ENCODE peak calls at places on chromosomes 4 and X, in six cellular contexts. E, M, K, Q, S and H are unnamed samples. For H3K36me3, the result is how much of the 10 kb centered on the place peaks cover.

GRCh38 chr4:147019061-147019460 is 73.4 kb upstream of the TTC29 start:
- DNase-seq in S (peak), Q (no peak), E (peak), M (peak), K (peak), H (peak)

GRCh38 chr4:118823471-118823870 is 12.5 kb downstream of the SEC24D start:
- DNase-seq in M (no peak), Q (no peak), E (peak), S (no peak), K (peak), H (peak)

GRCh38 chrX:56763556-56764152 is 34.6 kb downstream of the NBDY start:
- DNase-seq in S (peak), K (peak), Q (no peak), E (no peak), M (peak), H (no peak)

GRCh38 chrX:65578346-65578745 is 43.8 kb upstream of the LAS1L start:
- DNase-seq in S (no peak), M (no peak), Q (no peak), K (no peak), E (no peak), H (no peak)

GRCh38 chr4:1378559-1379231 is 27.5 kb downstream of the NKX1-1 start:
- DNase-seq in S (no peak), Q (no peak), M (no peak), E (no peak), K (no peak), H (no peak)

GRCh38 chr4:110663738-110664444 is 41.0 kb upstream of the PITX2 start:
- DNase-seq in M (no peak), K (no peak), Q (no peak), E (no peak), S (no peak), H (no peak)

GRCh38 chrX:130109429-130110378 is 593 bp downstream of the ELF4 start:
- DNase-seq in E (no peak), Q (no peak), S (no peak), K (no peak), M (no peak), H (no peak)

GRCh38 chrX:105837227-105837626 is 14.9 kb downstream of the NRK start:
- DNase-seq in S (peak), K (no peak), Q (no peak), M (peak), E (no peak), H (peak)

GRCh38 chr4:165464813-165465381 is 86.1 kb downstream of the CPE start:
- DNase-seq in M (no peak), Q (no peak), S (no peak), K (no peak), E (no peak), H (no peak)

GRCh38 chr4:42588909-42589308 is 68.0 kb downstream of the ATP8A1 start:
- DNase-seq in S (no peak), K (no peak), E (no peak), Q (no peak), M (no peak), H (no peak)

GRCh38 chr4:80266267-80266901 is at the start of gene FGF5:
- DNase-seq in Q (no peak), M (peak), K (no peak), E (no peak), S (no peak), H (peak)

GRCh38 chr4:106587558-106587957 is 219.0 kb upstream of the GIMD1 start:
- DNase-seq in M (no peak), E (no peak), S (no peak), K (no peak), Q (no peak), H (no peak)

GRCh38 chr4:73777612-73778011 is 37.2 kb downstream of the CXCL8 start:
- DNase-seq in S (no peak), K (no peak), M (no peak), E (no peak), Q (no peak), H (no peak)

GRCh38 chr4:111492501-111492900 is 652.8 kb upstream of the FAM241A start:
- DNase-seq in E (no peak), S (no peak), K (no peak), Q (no peak), M (no peak), H (no peak)

GRCh38 chr4:142158980-142159379 is 522.6 kb downstream of the IL15 start:
- DNase-seq in S (no peak), Q (no peak), K (no peak), E (no peak), M (no peak), H (no peak)

GRCh38 chr4:22897520-22898108 is 204.9 kb downstream of the GBA3 start:
- DNase-seq in E (peak), Q (no peak), K (peak), M (no peak), S (peak), H (no peak)

GRCh38 chrX:129654652-129655546 is at the start of gene APLN:
- DNase-seq in S (peak), M (peak), E (no peak), K (peak), Q (no peak), H (no peak)

GRCh38 chr4:105784761-105785160 is 76.2 kb downstream of the GSTCD start:
- DNase-seq in E (no peak), Q (no peak), K (no peak), S (no peak), M (no peak), H (no peak)

GRCh38 chrX:40581333-40581910 is 652 bp downstream of the ATP6AP2 start:
- DNase-seq in M (no peak), E (no peak), K (no peak), Q (no peak), S (no peak), H (no peak)

GRCh38 chrX:302975-303374 is 15.6 kb downstream of the GTPBP6 start:
- DNase-seq in Q (no peak), S (no peak), E (no peak), M (no peak), K (no peak), H (no peak)
- H3K36me3 ChIP-seq in Q (under half), S (under half), E (under half), M (under half), K (half or more), H (under half)

GRCh38 chr4:75126058-75126457 is 193.1 kb downstream of the PARM1 start:
- DNase-seq in K (no peak), S (no peak), Q (no peak), M (no peak), E (peak), H (no peak)
- H3K4me3 ChIP-seq in K (no peak), S (no peak), Q (no peak), M (no peak), E (peak), H (no peak)

GRCh38 chrX:46545111-46546005 is at the start of gene ZNF674:
- DNase-seq in K (peak), Q (peak), M (peak), E (peak), S (peak), H (peak)
- TF ChIP-seq POLR2A in K (no peak), Q (peak), M (peak), E (peak), S (no peak), H (peak)

GRCh38 chrX:2715066-2715600 is 24.0 kb downstream of the CD99 start:
- DNase-seq in Q (no peak), E (no peak), S (no peak), K (no peak), M (no peak), H (no peak)
- H3K36me3 ChIP-seq in Q (under half), E (under half), S (under half), K (half or more), M (under half), H (under half)

GRCh38 chrX:88881536-88881935 is 134.5 kb downstream of the CPXCR1 start:
- DNase-seq in K (no peak), Q (no peak), S (no peak), E (no peak), M (no peak), H (no peak)

GRCh38 chrX:88883205-88883604 is 136.2 kb downstream of the CPXCR1 start:
- DNase-seq in M (no peak), K (no peak), E (no peak), Q (no peak), S (no peak), H (no peak)

DNA sequence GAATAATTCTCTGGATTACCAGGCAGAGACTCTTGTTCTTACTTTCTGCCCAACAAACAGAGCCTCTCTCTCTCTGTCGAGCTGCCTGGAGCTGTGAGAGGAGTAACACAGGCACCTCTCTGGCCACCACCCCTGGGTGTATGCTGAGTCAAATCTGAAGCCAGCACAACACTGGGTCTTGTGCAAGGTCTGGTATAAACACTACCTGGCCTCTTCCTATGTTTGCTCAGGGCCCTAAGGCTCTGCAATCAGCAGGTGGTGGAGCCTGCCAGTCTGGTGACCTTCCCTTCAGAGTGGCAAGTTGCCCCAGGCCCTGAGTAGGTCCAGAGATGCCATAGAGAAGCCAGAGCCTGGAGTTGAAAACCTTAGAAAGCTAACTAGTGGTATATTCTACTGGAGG is 139.9 kb downstream of the CPXCR1 start:
- DNase-seq in M (no peak), Q (no peak), E (no peak), K (peak), S (no peak), H (no peak)
- H3K4me3 ChIP-seq in M (no peak), Q (no peak), E (no peak), K (no peak), S (no peak), H (no peak)

GRCh38 chr4:83082777-83083176 is 31.8 kb downstream of the PLAC8 start:
- DNase-seq in M (no peak), S (no peak), Q (no peak), K (peak), E (no peak), H (no peak)

GRCh38 chr4:83089759-83090158 is 24.8 kb downstream of the PLAC8 start:
- DNase-seq in Q (no peak), K (no peak), E (no peak), S (no peak), M (no peak), H (no peak)

DNA sequence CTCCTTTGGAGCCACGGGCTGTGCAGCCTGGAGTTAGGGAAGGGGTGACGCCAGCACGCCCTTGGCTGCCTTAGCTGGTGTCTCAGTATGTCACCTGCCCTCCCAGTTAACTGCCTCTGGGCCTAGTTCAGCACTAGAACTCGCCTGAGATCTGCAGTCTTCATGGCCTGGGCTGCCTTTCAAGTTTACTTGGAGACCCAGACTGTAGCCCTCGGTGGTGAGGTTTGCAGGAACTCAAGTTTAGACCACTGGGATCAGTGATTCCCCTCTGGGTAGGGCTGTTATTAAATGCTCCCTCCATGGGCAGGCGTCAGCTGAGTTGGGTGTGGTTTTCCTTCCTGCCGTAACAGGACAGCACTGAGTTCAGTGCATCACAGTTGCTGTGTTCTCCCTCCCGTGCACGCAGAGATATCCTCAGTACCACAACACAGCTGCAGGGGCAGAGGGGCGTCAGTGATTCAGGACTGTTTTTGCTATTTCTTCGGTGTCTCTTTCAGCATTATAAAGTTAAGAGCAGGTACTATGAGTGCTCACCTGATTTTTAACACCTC is 30.5 kb downstream of the PLAC8 start:
- DNase-seq in S (no peak), E (no peak), M (no peak), Q (no peak), K (no peak), H (no peak)
- TF ChIP-seq POLR2A in S (no peak), E (no peak), M (no peak), Q (no peak), K (no peak), H (no peak)